ENCODE peak calls at places on chromosome 21, in seven cellular contexts. V is mesenchymal stem cell; U is tibial nerve; W is right atrium auricular region; L is CD8-positive, alpha-beta memory T cell; M is thyroid gland; Q is transverse colon. Y is an unnamed sample. For H3K4me1, the result is how much of the 10 kb centered on the place peaks cover.

GRCh38 chr21:39647476-39647875 is 34.7 kb downstream of the B3GALT5 start:
- DNase-seq in V (peak), U (no peak), W (no peak), L (no peak), M (no peak), Q (no peak), Y (no peak)

GRCh38 chr21:36783612-36784383 is 84.9 kb downstream of the SIM2 start:
- DNase-seq in V (peak), U (no peak), W (no peak), L (no peak), M (peak), Q (no peak), Y (no peak)

GRCh38 chr21:21034046-21034445 is 35.8 kb downstream of the NCAM2 start:
- DNase-seq in V (no peak), U (no peak), W (no peak), L (no peak), M (no peak), Q (no peak), Y (no peak)

GRCh38 chr21:26933448-26933847 is 33.4 kb downstream of the ADAMTS5 start:
- DNase-seq in V (peak), U (no peak), W (no peak), L (no peak), M (no peak), Q (no peak), Y (no peak)

GRCh38 chr21:44625756-44626155 is 1.1 kb upstream of the KRTAP10-9 start:
- DNase-seq in V (no peak), U (no peak), W (peak), L (no peak), M (no peak), Q (no peak), Y (no peak)

GRCh38 chr21:18603246-18603645 is 199.7 kb upstream of the TMPRSS15 start:
- DNase-seq in V (no peak), U (no peak), W (no peak), L (no peak), M (no peak), Q (no peak), Y (no peak)

GRCh38 chr21:18810136-18810535 is 406.6 kb upstream of the TMPRSS15 start:
- DNase-seq in V (no peak), U (no peak), W (no peak), L (no peak), M (no peak), Q (no peak), Y (no peak)

GRCh38 chr21:44259082-44259705 is 2.5 kb downstream of the DNMT3L start:
- DNase-seq in V (no peak), U (no peak), W (no peak), L (no peak), M (no peak), Q (no peak), Y (no peak)

GRCh38 chr21:25396135-25396711 is 211.1 kb downstream of the MRPL39 start:
- DNase-seq in V (no peak), U (no peak), W (no peak), L (no peak), M (no peak), Q (no peak), Y (no peak)

GRCh38 chr21:45792682-45793383 is 149.3 kb downstream of the PCBP3 start:
- DNase-seq in V (no peak), U (no peak), W (no peak), L (no peak), M (no peak), Q (no peak), Y (no peak)

GRCh38 chr21:26845066-26845749 is at the start of gene ADAMTS1:
- DNase-seq in V (peak), U (peak), W (peak), L (no peak), M (peak), Q (peak), Y (peak)

GRCh38 chr21:36769051-36769867 is 70.3 kb downstream of the SIM2 start:
- DNase-seq in V (no peak), U (no peak), W (no peak), L (no peak), M (no peak), Q (no peak), Y (no peak)

GRCh38 chr21:14572206-14572780 is 26.2 kb upstream of the SAMSN1 start:
- DNase-seq in V (no peak), U (no peak), W (no peak), L (no peak), M (no peak), Q (no peak), Y (no peak)

GRCh38 chr21:37365657-37366487 is 701 bp upstream of the DYRK1A start:
- DNase-seq in V (peak), U (peak), W (peak), L (peak), M (peak), Q (peak), Y (peak)

GRCh38 chr21:44854391-44854663 is 19.2 kb downstream of the PTTG1IP start:
- DNase-seq in V (no peak), U (no peak), W (no peak), L (no peak), M (no peak), Q (no peak), Y (no peak)

GRCh38 chr21:46092026-46092764 is 5.7 kb upstream of the COL6A2 start:
- DNase-seq in V (peak), U (peak), W (peak), L (no peak), M (no peak), Q (peak), Y (no peak)

GRCh38 chr21:43591468-43592050 is 67.7 kb downstream of the HSF2BP start:
- DNase-seq in V (peak), U (no peak), W (no peak), L (no peak), M (no peak), Q (no peak), Y (no peak)

GRCh38 chr21:14686466-14687276 is 140.6 kb upstream of the SAMSN1 start:
- DNase-seq in V (no peak), U (no peak), W (no peak), L (no peak), M (no peak), Q (no peak), Y (no peak)

GRCh38 chr21:37195649-37196048 is 71.5 kb downstream of the VPS26C start:
- DNase-seq in V (no peak), U (no peak), W (no peak), L (no peak), M (no peak), Q (no peak), Y (no peak)

GRCh38 chr21:15037894-15038293 is 26.9 kb downstream of the NRIP1 start:
- DNase-seq in V (no peak), U (no peak), W (no peak), L (no peak), M (no peak), Q (no peak), Y (no peak)

DNA sequence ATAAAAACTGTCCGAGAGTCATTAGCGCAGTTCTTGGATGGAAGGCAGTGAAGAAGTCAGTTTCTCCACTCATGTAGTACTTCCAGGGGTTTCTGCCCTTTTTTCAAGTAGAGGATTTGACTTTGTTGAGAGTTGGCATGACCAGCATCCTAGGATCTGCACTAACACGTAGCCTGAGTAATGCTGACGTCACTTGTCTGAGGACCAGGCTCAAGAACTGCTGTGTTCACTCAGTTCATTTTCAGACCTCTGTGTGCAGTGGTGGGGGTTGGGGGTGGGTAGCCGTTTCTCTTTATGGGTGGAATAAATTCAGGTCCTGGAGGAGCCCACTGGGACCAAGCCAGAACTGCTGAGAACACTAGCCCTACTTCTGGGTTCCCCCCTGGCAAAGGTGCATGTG is 53.3 kb downstream of the MRPS6 start:
- DNase-seq in V (peak), U (no peak), W (no peak), L (no peak), M (no peak), Q (no peak), Y (no peak)
- H3K4me1 ChIP-seq in V (under half), U (half or more), W (under half), L (under half), M (half or more), Q (half or more), Y (under half)

DNA sequence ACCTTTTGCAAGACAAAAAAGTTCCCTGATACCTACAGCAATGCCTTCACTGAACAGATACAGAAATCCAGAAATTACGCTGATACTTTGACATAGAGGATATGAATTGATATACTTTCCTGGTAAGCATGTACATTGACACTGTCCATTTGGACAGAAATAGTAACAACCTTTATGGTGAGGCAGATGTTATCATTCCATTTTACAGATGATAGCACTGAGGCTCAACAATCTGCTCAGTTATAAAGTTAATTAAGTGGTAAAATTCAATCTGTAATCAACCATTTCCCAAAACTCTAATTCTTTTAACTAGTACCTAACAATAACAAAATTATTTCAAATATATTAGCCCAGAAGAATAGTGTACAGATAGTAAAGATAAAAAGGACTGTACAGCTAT is 20.6 kb downstream of the SCAF4 start:
- DNase-seq in V (no peak), U (no peak), W (no peak), L (no peak), M (no peak), Q (no peak), Y (no peak)
- H3K4me1 ChIP-seq in V (under half), U (half or more), W (half or more), L (under half), M (under half), Q (under half), Y (under half)

DNA sequence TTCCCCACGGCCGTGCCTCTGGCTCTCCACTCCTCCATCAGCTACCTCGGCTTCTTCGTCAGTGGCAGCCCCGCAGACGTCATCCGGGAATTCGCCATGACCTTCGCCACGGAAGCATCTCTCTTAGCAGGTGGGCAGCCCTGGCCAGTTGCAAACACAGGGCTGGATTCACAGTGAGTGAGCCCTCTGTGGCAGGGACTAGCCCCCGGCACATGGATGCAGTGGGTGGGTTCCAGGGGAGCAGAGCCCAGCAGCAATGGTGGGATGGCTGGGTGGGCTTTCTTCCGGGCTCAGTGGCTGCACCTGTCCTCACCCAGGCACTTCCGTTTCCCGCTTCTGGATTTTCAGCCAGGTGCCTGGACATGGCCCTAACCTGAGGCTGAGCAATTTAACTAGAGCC is 9.4 kb downstream of the UBASH3A start:
- DNase-seq in V (no peak), U (no peak), W (no peak), L (no peak), M (no peak), Q (no peak), Y (no peak)
- H3K4me1 ChIP-seq in V (under half), U (under half), W (under half), L (half or more), M (under half), Q (under half), Y (under half)

GRCh38 chr21:34889287-34889536 is 159.9 kb downstream of the RUNX1 start:
- DNase-seq in V (peak), U (no peak), W (peak), L (peak), M (no peak), Q (peak), Y (peak)
- H3K4me1 ChIP-seq in V (under half), U (half or more), W (under half), L (half or more), M (under half), Q (under half), Y (under half)

GRCh38 chr21:35150562-35151226 is 101.6 kb upstream of the RUNX1 start:
- DNase-seq in V (peak), U (no peak), W (no peak), L (no peak), M (no peak), Q (no peak), Y (no peak)

GRCh38 chr21:35145626-35146236 is 96.6 kb upstream of the RUNX1 start:
- DNase-seq in V (no peak), U (no peak), W (no peak), L (no peak), M (peak), Q (no peak), Y (no peak)

GRCh38 chr21:35144978-35145377 is 95.9 kb upstream of the RUNX1 start:
- DNase-seq in V (no peak), U (no peak), W (no peak), L (no peak), M (no peak), Q (no peak), Y (no peak)

GRCh38 chr21:35149698-35150097 is 100.6 kb upstream of the RUNX1 start:
- DNase-seq in V (peak), U (no peak), W (no peak), L (no peak), M (no peak), Q (no peak), Y (no peak)

DNA sequence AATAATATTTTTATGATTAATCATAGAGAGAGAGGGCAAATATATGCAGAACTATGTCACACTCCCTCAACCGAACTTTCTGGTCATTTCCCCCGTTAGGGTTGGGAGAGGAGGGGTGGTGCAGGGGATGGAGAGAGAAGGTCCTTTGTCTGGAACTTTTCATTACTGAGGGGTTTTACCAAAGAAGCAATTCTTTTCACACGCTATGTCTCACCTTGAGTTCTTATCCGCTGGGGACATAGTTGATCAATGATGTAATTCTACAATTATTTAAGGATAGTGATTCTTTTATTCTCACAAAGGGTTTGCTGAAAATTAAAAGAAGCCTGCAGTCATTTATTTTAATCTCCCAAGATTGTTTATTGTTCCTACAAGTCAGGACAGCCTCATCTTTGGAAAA is 98.3 kb upstream of the RUNX1 start:
- DNase-seq in V (no peak), U (no peak), W (no peak), L (no peak), M (no peak), Q (no peak), Y (no peak)
- H3K4me1 ChIP-seq in V (under half), U (under half), W (under half), L (under half), M (under half), Q (under half), Y (under half)

DNA sequence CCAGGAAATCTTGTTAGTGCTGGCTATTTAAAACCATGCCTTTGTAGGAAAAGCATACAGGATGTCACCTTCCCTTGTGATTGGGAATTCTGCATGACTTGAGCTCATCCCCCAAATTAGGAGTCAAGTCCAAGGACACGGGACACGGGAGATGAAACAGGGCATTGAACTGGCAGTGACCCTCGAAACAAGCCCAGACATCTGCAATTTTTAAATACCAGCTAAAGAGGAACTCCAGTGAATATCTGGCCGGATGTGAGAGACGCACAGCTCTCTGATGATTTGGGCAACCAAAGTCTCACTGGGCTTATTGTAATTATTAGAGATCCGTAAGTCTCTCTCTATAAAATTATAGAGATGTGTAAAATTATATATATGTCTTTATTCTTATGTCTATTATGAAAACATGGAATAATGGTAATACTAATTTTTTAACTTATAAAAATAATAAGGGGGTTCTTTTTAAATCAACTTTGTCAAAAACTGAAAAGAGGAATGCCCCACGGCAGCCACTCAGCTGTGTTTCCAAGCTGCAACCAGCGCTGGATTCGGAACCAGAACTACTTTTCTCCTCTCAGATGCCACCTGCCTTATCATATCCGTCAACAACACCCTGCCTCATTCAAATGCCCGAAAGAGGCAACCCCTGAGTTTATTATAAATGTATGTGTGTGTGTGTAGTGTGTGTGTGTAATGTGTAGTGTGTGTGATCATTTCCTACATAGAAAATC is 32.6 kb downstream of the C2CD2 start:
- DNase-seq in V (no peak), U (no peak), W (no peak), L (no peak), M (no peak), Q (no peak), Y (no peak)
- H3K4me1 ChIP-seq in V (under half), U (half or more), W (under half), L (under half), M (under half), Q (under half), Y (under half)

GRCh38 chr21:35044770-35045538 is 4.1 kb downstream of the RUNX1 start:
- DNase-seq in V (no peak), U (no peak), W (no peak), L (no peak), M (no peak), Q (no peak), Y (no peak)

GRCh38 chr21:35045539-35046222 is 3.4 kb downstream of the RUNX1 start:
- DNase-seq in V (no peak), U (no peak), W (no peak), L (peak), M (no peak), Q (no peak), Y (no peak)

GRCh38 chr21:35044128-35044527 is 5.0 kb downstream of the RUNX1 start:
- DNase-seq in V (no peak), U (no peak), W (no peak), L (no peak), M (no peak), Q (peak), Y (no peak)

GRCh38 chr21:35041122-35041521 is 8.0 kb downstream of the RUNX1 start:
- DNase-seq in V (no peak), U (no peak), W (no peak), L (no peak), M (no peak), Q (no peak), Y (no peak)

GRCh38 chr21:35043549-35043948 is 5.6 kb downstream of the RUNX1 start:
- DNase-seq in V (no peak), U (no peak), W (no peak), L (no peak), M (no peak), Q (no peak), Y (no peak)
- H3K4me1 ChIP-seq in V (under half), U (under half), W (under half), L (half or more), M (under half), Q (under half), Y (half or more)

GRCh38 chr21:29334717-29335428 is 36.2 kb downstream of the BACH1 start:
- DNase-seq in V (peak), U (no peak), W (no peak), L (no peak), M (no peak), Q (no peak), Y (no peak)

GRCh38 chr21:29338256-29338655 is 39.5 kb downstream of the BACH1 start:
- DNase-seq in V (no peak), U (no peak), W (no peak), L (no peak), M (no peak), Q (no peak), Y (no peak)

GRCh38 chr21:29332461-29333354 is 34.0 kb downstream of the BACH1 start:
- DNase-seq in V (peak), U (no peak), W (no peak), L (no peak), M (peak), Q (no peak), Y (no peak)

GRCh38 chr21:29333355-29333746 is 34.6 kb downstream of the BACH1 start:
- DNase-seq in V (no peak), U (no peak), W (no peak), L (no peak), M (no peak), Q (no peak), Y (no peak)

DNA sequence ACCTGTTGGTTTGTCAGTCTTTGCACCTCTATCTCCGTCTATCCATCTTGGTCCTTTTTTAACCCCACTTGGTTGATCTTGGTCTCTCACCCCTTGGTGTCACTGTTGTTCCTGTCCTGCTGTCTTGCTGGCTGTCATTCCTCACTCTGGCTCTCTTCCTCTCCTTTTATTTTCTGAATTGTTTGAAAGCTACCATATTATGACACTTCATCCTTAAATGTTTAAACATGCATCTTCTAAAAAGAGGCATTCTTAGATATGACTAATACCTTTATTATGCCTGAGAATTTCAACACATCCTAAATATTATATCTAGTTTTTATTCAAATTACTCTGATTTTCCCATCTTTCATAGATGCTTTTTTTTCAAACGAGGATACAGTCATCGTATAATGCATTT is 37.0 kb downstream of the BACH1 start:
- DNase-seq in V (no peak), U (no peak), W (no peak), L (no peak), M (no peak), Q (no peak), Y (no peak)
- H3K4me1 ChIP-seq in V (under half), U (under half), W (under half), L (under half), M (under half), Q (under half), Y (under half)